ENCODE peak calls at places on chromosomes 3 and 15, in five cellular contexts. H is OCI-LY7, S is IMR-90, R is astrocyte of the spinal cord, N is MM.1S. G is an unnamed sample.

GRCh38 chr3:59730608-59731007 is 680.8 kb upstream of the CFAP20DC start:
- DNase-seq in H (no peak), S (no peak), R (no peak), N (no peak), G (no peak)

GRCh38 chr3:39138804-39139415 is 14.5 kb downstream of the CSRNP1 start:
- DNase-seq in H (no peak), S (peak), R (peak), N (no peak), G (no peak)

GRCh38 chr3:130925628-130926027 is 31.7 kb downstream of the ATP2C1 start:
- DNase-seq in H (peak), S (no peak), R (peak), N (no peak), G (peak)

GRCh38 chr3:53534996-53535395 is 40.6 kb downstream of the CACNA1D start:
- DNase-seq in H (no peak), S (no peak), R (no peak), N (no peak), G (no peak)

GRCh38 chr3:62159693-62160092 is 213.7 kb downstream of the FEZF2 start:
- DNase-seq in H (no peak), S (peak), R (peak), N (no peak), G (no peak)

GRCh38 chr15:63331456-63331855 is 50.2 kb downstream of the CA12 start:
- DNase-seq in H (no peak), S (peak), R (peak), N (no peak), G (no peak)

GRCh38 chr15:98177950-98178848 is 217.7 kb downstream of the ARRDC4 start:
- DNase-seq in H (peak), S (peak), R (peak), N (peak), G (no peak)

GRCh38 chr3:146502887-146503458 is 33.6 kb upstream of the PLSCR2 start:
- DNase-seq in H (no peak), S (peak), R (no peak), N (no peak), G (no peak)

GRCh38 chr15:91067026-91067425 is 33.0 kb upstream of the SV2B start:
- DNase-seq in H (no peak), S (peak), R (no peak), N (no peak), G (no peak)

GRCh38 chr3:187296915-187297314 is 5.4 kb upstream of the MASP1 start:
- DNase-seq in H (no peak), S (peak), R (no peak), N (no peak), G (no peak)

GRCh38 chr3:187293977-187294376 is 2.4 kb upstream of the MASP1 start:
- DNase-seq in H (no peak), S (no peak), R (no peak), N (no peak), G (no peak)

GRCh38 chr3:187296058-187296457 is 4.5 kb upstream of the MASP1 start:
- DNase-seq in H (no peak), S (no peak), R (no peak), N (no peak), G (no peak)

GRCh38 chr3:187293514-187293870 is 2.0 kb upstream of the MASP1 start:
- DNase-seq in H (no peak), S (no peak), R (no peak), N (no peak), G (no peak)

DNA sequence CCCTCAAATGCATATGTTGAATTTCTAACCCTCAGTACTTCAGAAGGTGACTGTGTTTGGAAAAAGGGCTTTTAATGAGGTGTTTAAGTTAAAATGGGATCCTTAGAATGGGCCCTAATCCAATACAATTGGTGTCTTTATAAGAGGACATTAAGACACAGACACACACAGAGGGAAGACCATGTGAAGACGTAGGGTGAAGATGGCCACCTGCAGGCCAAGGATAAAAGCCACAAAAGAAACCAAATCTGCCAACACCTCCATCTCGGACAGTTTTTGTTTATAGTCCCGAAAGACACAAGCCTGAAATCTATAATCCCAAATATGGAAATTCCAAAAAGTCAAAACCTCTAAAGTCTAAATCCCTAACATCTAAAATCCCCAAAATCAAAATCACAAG is 4.1 kb upstream of the MASP1 start:
- DNase-seq in H (no peak), S (no peak), R (no peak), N (no peak), G (no peak)
- TF ChIP-seq CTCF in H (peak), S (peak), R (peak), N (peak), G (no peak)

GRCh38 chr15:88401269-88401971 is 65.8 kb downstream of the MRPL46 start:
- DNase-seq in H (peak), S (no peak), R (no peak), N (no peak), G (no peak)
- H3K4me3 ChIP-seq in H (peak), S (no peak), R (no peak), N (no peak), G (no peak)

DNA sequence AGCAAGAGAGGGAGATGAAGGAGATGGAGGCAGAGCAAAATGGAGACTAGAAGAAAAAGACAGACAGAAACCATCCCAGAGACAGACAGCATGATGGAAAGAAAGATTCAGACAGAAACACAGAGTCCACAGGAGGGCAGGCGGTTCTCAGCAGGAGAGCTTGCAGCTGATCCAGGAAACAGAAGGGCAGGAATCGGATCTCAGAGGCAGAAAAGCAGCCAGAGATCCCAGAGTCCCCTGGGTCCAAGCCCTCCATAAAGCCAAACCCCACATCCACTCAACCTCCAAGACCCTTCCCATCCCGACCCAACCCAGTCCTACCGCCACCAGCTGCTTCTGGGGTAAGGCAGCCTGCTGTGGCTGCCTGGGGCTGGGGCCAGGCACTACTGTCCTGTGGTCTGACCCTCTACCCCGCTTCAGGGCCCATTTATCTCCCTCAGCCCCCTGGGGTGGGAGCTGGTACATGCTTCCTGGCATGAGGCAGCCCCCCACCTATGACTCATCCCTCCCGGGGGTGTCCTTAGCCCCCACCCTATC is at the start of gene UCN2:
- DNase-seq in H (no peak), S (peak), R (peak), N (no peak), G (no peak)
- TF ChIP-seq CTCF in H (no peak), S (peak), R (no peak), N (no peak), G (no peak)

DNA sequence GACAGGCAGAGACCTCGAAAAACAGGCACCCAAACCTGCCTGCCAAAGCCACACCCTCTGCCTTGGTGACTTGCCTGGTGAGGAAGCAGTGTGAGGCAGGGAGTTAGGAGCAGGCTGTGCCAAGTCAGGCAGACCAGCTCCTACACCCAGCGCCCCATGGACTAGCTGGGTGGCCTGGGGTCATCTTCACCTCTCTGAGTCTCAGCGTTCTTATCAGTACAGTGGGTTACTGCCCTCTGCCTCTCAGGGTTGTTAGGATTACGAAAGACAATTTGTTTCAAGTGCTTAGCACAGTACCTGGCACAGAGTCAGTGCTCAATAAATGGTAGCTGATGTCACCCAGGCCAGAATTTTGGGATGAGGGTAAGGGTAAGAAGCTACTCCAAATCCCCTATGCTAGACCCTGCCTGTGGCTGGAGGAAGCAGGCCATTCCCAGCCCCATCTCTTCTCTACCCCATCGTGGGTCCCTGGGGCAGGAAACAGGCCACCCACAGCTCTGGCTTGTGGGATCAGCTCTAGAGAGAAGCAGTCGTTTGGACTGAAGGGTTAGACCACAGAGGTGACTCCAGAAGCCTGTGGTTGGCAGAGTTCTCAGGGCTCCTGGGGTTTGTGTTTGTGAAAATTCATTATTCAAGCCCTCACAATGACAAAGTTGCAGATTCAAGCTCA is 10.1 kb downstream of the SLC51B start:
- DNase-seq in H (no peak), S (peak), R (peak), N (no peak), G (no peak)
- H3K4me3 ChIP-seq in H (no peak), S (no peak), R (no peak), N (no peak), G (no peak)

DNA sequence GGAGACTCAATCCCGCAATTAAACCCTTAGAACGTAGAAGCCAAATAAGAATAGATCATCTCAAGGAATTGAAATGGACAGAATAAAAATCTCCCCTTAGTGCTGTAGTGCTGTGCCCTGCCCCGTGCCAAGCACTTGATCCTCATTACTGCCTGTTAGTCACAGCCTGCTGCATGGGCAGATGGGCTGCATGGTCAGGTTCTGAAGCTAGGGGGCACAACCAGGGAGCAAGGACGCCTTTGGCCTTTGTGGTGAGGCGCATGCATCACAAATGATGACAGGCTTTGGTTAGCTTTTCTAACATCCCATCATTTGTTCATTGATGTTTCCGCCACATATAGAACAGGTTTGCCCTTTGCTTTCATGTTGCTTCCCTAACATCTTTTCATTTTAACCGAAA is 336.3 kb upstream of the ADAMTS9 start:
- DNase-seq in H (no peak), S (no peak), R (no peak), N (no peak), G (no peak)
- TF ChIP-seq CTCF in H (no peak), S (no peak), R (no peak), N (no peak), G (no peak)